ENCODE peak calls at places on chromosomes 16 and 17, in five cellular contexts. Q is K562, C is A673, Y is brain microvascular endothelial cell, U is prostate gland. P is an unnamed sample.

GRCh38 chr16:66859397-66860068 is 15.3 kb downstream of the CA7 start:
- DNase-seq in Q (no peak), C (no peak), Y (no peak), U (no peak), P (no peak)

GRCh38 chr16:81505011-81505660 is 60.5 kb downstream of the CMIP start:
- DNase-seq in Y (no peak), U (no peak), C (no peak), Q (peak; percentile 97), P (no peak)

GRCh38 chr17:78883533-78884131 is 19.4 kb downstream of the CEP295NL start:
- DNase-seq in Y (peak; percentile 89), C (peak; percentile 40), U (peak; percentile 43), Q (no peak), P (peak; percentile 97)

GRCh38 chr16:49543315-49543946 is 169.8 kb downstream of the C16orf78 start:
- DNase-seq in Q (no peak), C (no peak), Y (no peak), U (no peak), P (no peak)

GRCh38 chr17:42112552-42113176 is at the start of gene DHX58:
- DNase-seq in U (peak; percentile 80), Y (peak; percentile 79), C (peak; percentile 76), Q (peak; percentile 68), P (peak; percentile 85)

GRCh38 chr17:16915752-16916556 is 56.0 kb downstream of the TNFRSF13B start:
- DNase-seq in U (no peak), Q (peak; percentile 36), C (peak; percentile 61), Y (peak; percentile 32), P (peak; percentile 22)

GRCh38 chr17:21132428-21132827 is 5.7 kb downstream of the DHRS7B start:
- DNase-seq in Q (no peak), Y (no peak), U (no peak), C (no peak), P (no peak)

GRCh38 chr17:12744298-12744697 is 45.0 kb upstream of the ARHGAP44 start:
- DNase-seq in U (no peak), Y (no peak), C (no peak), Q (no peak), P (peak; percentile 53)

GRCh38 chr16:21684199-21684598 is 20.4 kb downstream of the OTOA start:
- DNase-seq in Y (no peak), Q (peak; percentile 49), U (peak; percentile 4), C (peak; percentile 42), P (no peak)

GRCh38 chr17:17071531-17072360 is 29.5 kb downstream of the MPRIP start:
- DNase-seq in Y (no peak), Q (no peak), C (no peak), U (no peak), P (no peak)

GRCh38 chr16:9053006-9053601 is 38.3 kb upstream of the HAPSTR1 start:
- DNase-seq in C (peak; percentile 71), Y (peak; percentile 81), U (no peak), Q (peak; percentile 96), P (peak; percentile 87)

GRCh38 chr16:642189-643049 is 791 bp downstream of the MCRIP2 start:
- DNase-seq in U (peak; percentile 44), Y (no peak), C (no peak), Q (peak; percentile 75), P (peak; percentile 57)

GRCh38 chr17:38870259-38871165 is 654 bp downstream of the LASP1 start:
- DNase-seq in U (peak; percentile 69), C (peak; percentile 42), Q (peak; percentile 90), Y (no peak), P (peak; percentile 27)

GRCh38 chr16:55471448-55472097 is 7.4 kb upstream of the MMP2 start:
- DNase-seq in C (peak; percentile 43), Y (peak; percentile 85), Q (peak; percentile 6), U (no peak), P (peak; percentile 87)

GRCh38 chr16:12087901-12088364 is 111.4 kb downstream of the SNX29 start:
- DNase-seq in Y (no peak), Q (no peak), C (no peak), U (peak; percentile 49), P (no peak)

GRCh38 chr17:1005361-1005946 is 8.5 kb downstream of the TIMM22 start:
- DNase-seq in Q (no peak), U (peak; percentile 77), C (peak; percentile 72), Y (no peak), P (no peak)

GRCh38 chr16:57304169-57305061 is 19.9 kb upstream of the PLLP start:
- DNase-seq in Q (no peak), U (no peak), C (no peak), Y (peak; percentile 32), P (peak; percentile 87)

GRCh38 chr17:19316756-19317358 is 45.7 kb downstream of the B9D1 start:
- DNase-seq in Y (no peak), U (no peak), Q (no peak), C (no peak), P (no peak)

GRCh38 chr17:33778505-33779398 is 476.3 kb upstream of the CCL2 start:
- DNase-seq in C (peak; percentile 50), U (peak; percentile 31), Q (peak; percentile 78), Y (peak; percentile 44), P (peak; percentile 43)

GRCh38 chr17:19263621-19264010 is 26.4 kb downstream of the EPN2 start:
- DNase-seq in Y (peak; percentile 65), C (no peak), U (no peak), Q (no peak), P (peak; percentile 53)

GRCh38 chr16:80938035-80938927 is 68.4 kb downstream of the CMC2 start:
- DNase-seq in Y (peak; percentile 96), U (peak; percentile 65), Q (no peak), C (peak; percentile 90), P (no peak)

GRCh38 chr16:66487580-66488235 is 60.6 kb downstream of the BEAN1 start:
- DNase-seq in U (no peak), Q (no peak), Y (no peak), C (no peak), P (no peak)

GRCh38 chr16:86227801-86228200 is 282.5 kb upstream of the FOXF1 start:
- DNase-seq in C (no peak), Q (no peak), U (no peak), Y (no peak), P (no peak)

GRCh38 chr17:19383681-19384470 is 3.1 kb downstream of the MFAP4 start:
- DNase-seq in Q (no peak), Y (no peak), U (no peak), C (no peak), P (no peak)

GRCh38 chr17:1736348-1737281 is 6.1 kb upstream of the SERPINF2 start:
- DNase-seq in Y (peak; percentile 77), C (peak; percentile 91), U (no peak), Q (peak; percentile 89), P (peak; percentile 40)

GRCh38 chr16:85353839-85354622 is 241.8 kb upstream of the CIBAR2 start:
- DNase-seq in C (no peak), Y (no peak), U (peak; percentile 83), Q (no peak), P (peak; percentile 93)

GRCh38 chr17:48578616-48579560 is 738 bp upstream of the HOXB4 start:
- DNase-seq in Y (no peak), U (no peak), Q (no peak), C (no peak), P (no peak)

GRCh38 chr16:275041-275621 is 613 bp downstream of the RGS11 start:
- DNase-seq in Y (no peak), U (no peak), C (no peak), Q (no peak), P (no peak)

GRCh38 chr17:29659155-29659554 is 36.4 kb upstream of the CORO6 start:
- DNase-seq in C (no peak), Q (no peak), U (no peak), Y (no peak), P (no peak)

GRCh38 chr16:9094008-9094846 is 2.8 kb downstream of the HAPSTR1 start:
- DNase-seq in C (no peak), Y (no peak), Q (no peak), U (no peak), P (no peak)

GRCh38 chr16:6573577-6573976 is 759.1 kb upstream of the RBFOX1 start:
- DNase-seq in C (peak; percentile 35), Y (no peak), U (peak; percentile 44), Q (peak; percentile 23), P (no peak)

GRCh38 chr17:65198653-65199382 is 61.6 kb downstream of the RGS9 start:
- DNase-seq in Y (no peak), U (peak; percentile 6), Q (peak; percentile 62), C (peak; percentile 73), P (peak; percentile 74)

DNA sequence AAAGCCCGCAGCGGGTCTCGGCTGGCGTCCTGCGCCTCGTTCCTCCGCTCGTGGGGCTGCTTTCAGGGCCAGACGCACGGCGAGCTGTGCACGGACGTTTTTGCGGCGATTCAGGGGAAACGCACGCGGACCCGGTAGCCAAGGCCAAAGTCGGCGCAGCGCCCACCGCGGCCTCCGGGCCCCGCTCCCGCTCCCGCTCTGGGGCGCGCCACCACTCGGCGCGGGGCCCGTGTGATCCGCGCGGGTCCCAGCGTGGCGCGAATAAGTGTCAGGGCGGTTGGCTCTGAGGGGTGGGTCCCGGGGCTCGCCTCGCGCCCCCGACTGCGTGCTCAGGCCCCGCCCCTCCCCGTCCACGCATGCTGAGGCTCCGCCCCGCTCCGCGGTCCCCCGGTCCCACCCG is 694 bp upstream of the TBCD start:
- DNase-seq in Q (no peak), U (no peak), C (no peak), Y (no peak), P (no peak)
- H3K27ac ChIP-seq in Q (peak overlapping the region; percentile 82), U (peak overlapping the region; percentile 85), C (no peak overlapping the region), Y (no peak overlapping the region), P (no peak overlapping the region)

GRCh38 chr16:2871926-2872325 is 11.1 kb upstream of the FLYWCH2 start:
- DNase-seq in U (no peak), Q (no peak), C (no peak), Y (no peak), P (no peak)

GRCh38 chr16:2866422-2866821 is 8.5 kb upstream of the PRSS22 start:
- DNase-seq in U (no peak), Y (no peak), Q (no peak), C (no peak), P (no peak)

GRCh38 chr16:2867661-2867986 is 9.7 kb upstream of the PRSS22 start:
- DNase-seq in C (no peak), Y (no peak), Q (no peak), U (no peak), P (no peak)

GRCh38 chr16:2867987-2868789 is 10.2 kb upstream of the PRSS22 start:
- DNase-seq in Y (peak; percentile 96), U (peak; percentile 93), C (peak; percentile 97), Q (peak; percentile 96), P (peak; percentile 97)

DNA sequence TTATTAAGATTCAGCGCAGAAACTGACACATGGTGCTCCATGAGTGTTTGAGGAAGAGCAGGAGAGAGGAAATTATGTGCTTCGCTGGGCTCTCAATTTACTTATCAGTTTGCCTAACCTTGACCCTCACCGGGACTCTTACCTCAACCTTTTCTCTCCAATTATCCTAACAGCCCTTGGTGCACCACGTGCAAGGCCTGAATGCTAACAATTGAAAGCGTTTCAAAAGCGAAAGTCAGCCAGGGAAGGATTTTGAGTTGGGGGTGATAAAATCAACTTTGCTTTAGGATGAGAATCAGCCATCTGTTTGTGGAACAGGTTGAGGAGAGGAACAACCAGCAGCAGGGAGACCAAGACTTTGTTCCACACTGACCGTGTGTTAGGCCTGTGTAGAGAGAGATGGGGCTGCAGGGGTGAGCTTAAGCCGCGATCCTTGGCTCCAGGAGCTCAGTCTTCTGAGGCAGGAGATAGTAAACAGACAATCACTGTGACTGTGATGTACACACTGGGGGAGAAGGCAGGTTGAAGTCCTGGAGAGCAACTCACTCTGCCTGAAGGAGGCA is 11.6 kb upstream of the PRSS22 start:
- DNase-seq in C (no peak), Q (no peak), U (no peak), Y (no peak), P (no peak)
- H3K27ac ChIP-seq in C (no peak overlapping the region), Q (no peak overlapping the region), U (no peak overlapping the region), Y (no peak overlapping the region), P (no peak overlapping the region)

GRCh38 chr16:75248536-75249380 is 2.7 kb downstream of the BCAR1 start:
- DNase-seq in C (no peak), U (no peak), Q (no peak), Y (no peak), P (no peak)
- H3K27ac ChIP-seq in C (peak overlapping the region; percentile 37), U (no peak overlapping the region), Q (no peak overlapping the region), Y (peak overlapping the region; percentile 98), P (peak overlapping the region; percentile 95)

GRCh38 chr17:59366040-59366757 is 34.7 kb downstream of the YPEL2 start:
- DNase-seq in Q (no peak), Y (no peak), C (no peak), U (no peak), P (no peak)
- H3K27ac ChIP-seq in Q (no peak overlapping the region), Y (peak overlapping the region; percentile 44), C (no peak overlapping the region), U (peak overlapping the region; percentile 83), P (peak overlapping the region; percentile 86)

P was measured in trophoblast cell.